ENCODE peak calls at places on chromosome 12, in four cellular contexts. One of them, this sample, is unnamed.

GRCh38 chr12:42904683-42905418 is 315.3 kb upstream of the PRICKLE1 start:
- DNase-seq in H54: no peak
- DNase-seq in tibial nerve: no peak
- DNase-seq in HuH-7: no peak
- DNase-seq in this sample: no peak

GRCh38 chr12:59005195-59005961 is 85.1 kb upstream of the LRIG3 start:
- DNase-seq in H54: no peak
- DNase-seq in tibial nerve: no peak
- DNase-seq in HuH-7: no peak
- DNase-seq in this sample: no peak

GRCh38 chr12:13218641-13219040 is 22.1 kb downstream of the EMP1 start:
- DNase-seq in H54: no peak
- DNase-seq in tibial nerve: no peak
- DNase-seq in HuH-7: no peak
- DNase-seq in this sample: no peak

GRCh38 chr12:110913119-110914056 is 7.0 kb downstream of the MYL2 start:
- DNase-seq in H54: no peak
- DNase-seq in tibial nerve: no peak
- DNase-seq in HuH-7: no peak
- DNase-seq in this sample: no peak

GRCh38 chr12:46473634-46474201 is 101.1 kb upstream of the SLC38A2 start:
- DNase-seq in H54: peak
- DNase-seq in tibial nerve: peak
- DNase-seq in HuH-7: peak
- DNase-seq in this sample: no peak

GRCh38 chr12:76276499-76277151 is 71.6 kb downstream of the BBS10 start:
- DNase-seq in H54: no peak
- DNase-seq in tibial nerve: no peak
- DNase-seq in HuH-7: no peak
- DNase-seq in this sample: no peak

GRCh38 chr12:64091186-64091585 is 130.9 kb downstream of the KICS2 start:
- DNase-seq in H54: no peak
- DNase-seq in tibial nerve: no peak
- DNase-seq in HuH-7: no peak
- DNase-seq in this sample: peak

GRCh38 chr12:82682326-82682725 is 4.4 kb upstream of the TMTC2 start:
- DNase-seq in H54: no peak
- DNase-seq in tibial nerve: no peak
- DNase-seq in HuH-7: no peak
- DNase-seq in this sample: peak

GRCh38 chr12:49883065-49883464 is 20.6 kb downstream of the FAIM2 start:
- DNase-seq in H54: no peak
- DNase-seq in tibial nerve: no peak
- DNase-seq in HuH-7: no peak
- DNase-seq in this sample: peak

GRCh38 chr12:20320552-20320951 is 47.8 kb upstream of the PDE3A start:
- DNase-seq in H54: no peak
- DNase-seq in tibial nerve: no peak
- DNase-seq in HuH-7: no peak
- DNase-seq in this sample: no peak

This sample was measured in WERI-Rb-1.